ENCODE peak calls at places on chromosomes 5 and 9, in four cellular contexts. P is psoas muscle, D is PC-3, R is cardiac muscle cell. W is an unnamed sample.

GRCh38 chr5:135126688-135127603 is 92.9 kb upstream of the PITX1 start:
- DNase-seq in R (no peak), D (peak), P (no peak), W (no peak)

GRCh38 chr5:115778417-115778816 is 38.0 kb downstream of the CDO1 start:
- DNase-seq in R (no peak), P (no peak), D (no peak), W (no peak)

GRCh38 chr5:161051920-161052500 is 200.0 kb upstream of the ATP10B start:
- DNase-seq in D (peak), P (no peak), R (no peak), W (no peak)

GRCh38 chr9:18976368-18977238 is 56.4 kb downstream of the SAXO1 start:
- DNase-seq in R (peak), D (peak), P (no peak), W (no peak)

GRCh38 chr5:119336846-119337564 is 18.8 kb upstream of the TNFAIP8 start:
- DNase-seq in P (no peak), D (no peak), R (no peak), W (no peak)

GRCh38 chr9:130658893-130659698 is 5.3 kb upstream of the PRDM12 start:
- DNase-seq in P (no peak), D (no peak), R (no peak), W (no peak)

GRCh38 chr5:57383093-57383861 is 99.3 kb downstream of the ACTBL2 start:
- DNase-seq in D (peak), P (no peak), R (peak), W (peak)

GRCh38 chr9:19782005-19782404 is 6.8 kb downstream of the SLC24A2 start:
- DNase-seq in P (no peak), D (peak), R (peak), W (no peak)

GRCh38 chr5:175809531-175810121 is 61.8 kb upstream of the CPLX2 start:
- DNase-seq in D (peak), R (peak), P (no peak), W (no peak)

GRCh38 chr9:137319434-137319975 is 17.4 kb upstream of the NRARP start:
- DNase-seq in R (no peak), P (peak), D (no peak), W (peak)

GRCh38 chr5:55593115-55593472 is 58.3 kb upstream of the PLPP1 start:
- DNase-seq in D (no peak), R (no peak), P (no peak), W (no peak)

GRCh38 chr9:27118916-27119315 is 9.9 kb downstream of the TEK start:
- DNase-seq in R (no peak), D (peak), P (no peak), W (no peak)

GRCh38 chr5:7878381-7878873 is 9.5 kb downstream of the MTRR start:
- DNase-seq in D (peak), P (no peak), R (peak), W (no peak)

GRCh38 chr9:12972608-12973589 is 198.1 kb downstream of the LURAP1L start:
- DNase-seq in R (peak), P (no peak), D (no peak), W (no peak)

GRCh38 chr5:1515921-1516571 is 7.7 kb downstream of the LPCAT1 start:
- DNase-seq in P (peak), R (no peak), D (peak), W (no peak)

GRCh38 chr9:111759762-111760639 is 34.7 kb downstream of the SHOC1 start:
- DNase-seq in P (no peak), R (peak), D (peak), W (peak)

GRCh38 chr9:77839459-77840140 is 191.5 kb upstream of the GNA14 start:
- DNase-seq in P (no peak), D (peak), R (peak), W (no peak)

GRCh38 chr5:32531885-32532520 is 53.4 kb upstream of the SUB1 start:
- DNase-seq in D (peak), P (no peak), R (peak), W (no peak)

GRCh38 chr9:79390077-79390673 is 181.6 kb upstream of the TLE4 start:
- DNase-seq in P (no peak), R (no peak), D (no peak), W (no peak)

GRCh38 chr9:90642570-90643539 is at the start of gene DIRAS2:
- DNase-seq in P (peak), R (peak), D (peak), W (peak)

GRCh38 chr5:133947431-133947841 is 21.0 kb downstream of the C5orf15 start:
- DNase-seq in D (no peak), P (no peak), R (peak), W (no peak)

GRCh38 chr5:130035388-130035787 is 131.1 kb downstream of the CHSY3 start:
- DNase-seq in P (no peak), R (no peak), D (no peak), W (no peak)

GRCh38 chr5:76794871-76795270 is 24.0 kb upstream of the F2RL1 start:
- DNase-seq in P (no peak), D (peak), R (peak), W (no peak)

GRCh38 chr9:113952651-113953050 is 76.5 kb downstream of the ZNF618 start:
- DNase-seq in R (no peak), P (no peak), D (no peak), W (no peak)

GRCh38 chr5:83553000-83553486 is 81.5 kb downstream of the VCAN start:
- DNase-seq in D (no peak), R (peak), P (peak), W (peak)

GRCh38 chr5:31537856-31538255 is 5.8 kb downstream of the C5orf22 start:
- DNase-seq in R (peak), D (no peak), P (no peak), W (no peak)

GRCh38 chr5:2044041-2044440 is 161.3 kb upstream of the IRX4 start:
- DNase-seq in P (no peak), R (no peak), D (no peak), W (no peak)

GRCh38 chr5:73654171-73654811 is 28.3 kb downstream of the ARHGEF28 start:
- DNase-seq in D (peak), P (no peak), R (no peak), W (no peak)

GRCh38 chr5:137666109-137666850 is 69.6 kb downstream of the KLHL3 start:
- DNase-seq in P (no peak), R (peak), D (peak), W (no peak)

GRCh38 chr9:109256381-109256780 is 64.5 kb downstream of the EPB41L4B start:
- DNase-seq in R (no peak), P (no peak), D (no peak), W (no peak)

GRCh38 chr9:80796662-80797426 is 892.5 kb downstream of the TLE1 start:
- DNase-seq in D (no peak), P (no peak), R (no peak), W (peak)

GRCh38 chr9:85260288-85260687 is 481.5 kb downstream of the AGTPBP1 start:
- DNase-seq in P (no peak), D (no peak), R (no peak), W (no peak)

GRCh38 chr9:135990468-135991429 is 29.6 kb upstream of the UBAC1 start:
- DNase-seq in R (peak), P (no peak), D (peak), W (no peak)

GRCh38 chr5:154779105-154779504 is 23.9 kb downstream of the LARP1 start:
- DNase-seq in R (peak), P (no peak), D (peak), W (no peak)

GRCh38 chr5:93870649-93871048 is 129.2 kb upstream of the POU5F2 start:
- DNase-seq in D (peak), P (no peak), R (no peak), W (no peak)

GRCh38 chr9:112748041-112748440 is 2.5 kb upstream of the SNX30 start:
- DNase-seq in R (no peak), D (no peak), P (no peak), W (no peak)

GRCh38 chr5:11588803-11589202 is 315.4 kb downstream of the CTNND2 start:
- DNase-seq in D (no peak), R (no peak), P (no peak), W (no peak)

GRCh38 chr5:13625616-13626198 is 318.8 kb downstream of the DNAH5 start:
- DNase-seq in R (no peak), P (no peak), D (peak), W (no peak)

GRCh38 chr9:33782395-33783152 is 12.8 kb upstream of the PRSS3 start:
- DNase-seq in R (peak), D (peak), P (no peak), W (no peak)
- H3K4me3 ChIP-seq in R (no peak), D (no peak), P (no peak), W (no peak)

GRCh38 chr9:33469891-33470290 is 3.8 kb downstream of the NOL6 start:
- DNase-seq in D (no peak), P (no peak), R (no peak), W (no peak)

GRCh38 chr9:33467526-33467925 is 6.2 kb downstream of the NOL6 start:
- DNase-seq in P (peak), D (no peak), R (no peak), W (peak)

GRCh38 chr9:33466565-33467495 is 6.9 kb downstream of the NOL6 start:
- DNase-seq in P (peak), R (peak), D (peak), W (peak)

GRCh38 chr9:33468215-33468730 is 5.5 kb downstream of the NOL6 start:
- DNase-seq in P (peak), R (no peak), D (no peak), W (peak)

DNA sequence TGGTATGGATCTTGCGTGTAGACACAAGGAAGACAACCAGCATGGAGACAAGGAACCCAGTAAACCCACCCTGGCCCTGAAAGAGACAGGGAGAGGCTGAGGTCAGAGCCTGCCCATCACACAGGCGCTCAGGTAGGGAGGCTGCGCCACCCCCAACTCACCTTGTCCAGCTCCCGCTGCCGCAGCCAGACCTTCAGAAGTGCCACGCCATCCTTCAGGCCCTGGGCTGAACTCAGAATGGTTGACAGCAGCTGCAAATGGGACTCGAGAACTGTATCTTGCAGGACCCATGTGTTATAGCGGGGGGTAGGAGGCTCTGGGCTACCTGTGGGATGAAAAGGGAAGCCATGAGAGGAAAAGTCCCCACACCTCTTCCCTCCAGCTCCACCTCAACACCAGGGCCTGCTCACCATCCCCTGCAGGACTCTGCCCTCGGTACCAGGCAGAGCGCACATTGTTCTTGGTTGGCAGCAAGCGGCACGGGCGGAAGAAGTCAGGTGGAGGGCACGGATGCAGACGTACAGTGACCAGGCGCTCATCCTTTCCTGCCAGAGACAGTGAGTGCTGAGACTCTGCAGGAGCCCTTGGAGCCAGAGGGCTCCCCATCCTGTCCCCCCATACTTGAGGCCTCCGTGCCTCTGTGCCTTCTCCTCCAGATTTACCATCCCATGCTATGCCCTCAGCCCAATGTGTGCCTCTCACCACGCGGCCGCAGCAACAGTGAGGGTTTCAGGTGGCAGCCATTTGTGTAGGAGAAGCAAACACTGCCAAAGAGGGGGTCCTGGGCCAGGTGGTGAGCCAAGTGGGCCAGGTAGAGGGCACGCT is 4.7 kb downstream of the NOL6 start:
- DNase-seq in D (no peak), P (peak), R (no peak), W (peak)
- H3K27ac ChIP-seq in D (no peak), P (no peak), R (no peak), W (no peak)

DNA sequence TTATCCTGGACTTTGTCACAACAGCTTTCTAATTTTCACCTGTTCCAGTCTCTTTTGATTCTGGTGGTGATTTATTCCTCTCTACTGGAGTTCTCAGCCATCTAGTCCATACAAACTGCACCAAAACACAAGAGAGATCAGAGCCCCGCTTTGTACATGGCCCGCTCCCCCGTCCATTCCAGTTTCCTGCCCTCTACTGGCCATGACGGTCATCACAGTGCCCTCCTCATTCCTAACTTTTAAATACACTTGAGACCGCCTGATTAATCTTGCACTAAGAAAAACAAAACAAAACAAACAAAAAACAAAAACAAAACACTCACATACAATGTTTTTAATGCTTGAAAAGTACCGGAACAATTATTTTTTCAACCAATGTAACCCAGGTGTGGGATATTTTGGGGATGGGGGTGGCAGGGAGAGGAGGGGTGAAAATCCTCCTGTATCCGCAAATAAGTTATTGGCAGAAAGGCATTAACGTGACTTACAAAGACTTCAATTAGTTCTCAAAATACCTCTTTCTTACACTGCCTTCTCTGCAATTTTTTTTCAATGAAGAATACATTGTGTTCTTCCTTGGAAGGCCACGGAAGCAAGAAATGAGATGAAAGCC is 84.8 kb upstream of the PAM start:
- DNase-seq in D (peak), R (peak), P (peak), W (peak)
- H3K4me3 ChIP-seq in D (no peak), R (peak), P (no peak), W (no peak)

GRCh38 chr9:101366038-101366756 is 18.6 kb downstream of the BAAT start:
- DNase-seq in R (peak), D (no peak), P (no peak), W (no peak)
- H3K27ac ChIP-seq in R (no peak), D (no peak), P (no peak), W (no peak)

GRCh38 chr9:94554078-94554438 is 825 bp upstream of the PCAT7 start:
- DNase-seq in D (no peak), R (no peak), P (no peak), W (no peak)

GRCh38 chr9:94553029-94553938 is 1.6 kb upstream of the PCAT7 start:
- DNase-seq in D (peak), P (no peak), R (no peak), W (no peak)

GRCh38 chr9:94560237-94560636 is 5.4 kb downstream of the PCAT7 start:
- DNase-seq in D (no peak), P (no peak), R (no peak), W (no peak)

GRCh38 chr9:94554439-94555331 is at the start of gene PCAT7:
- DNase-seq in R (peak), D (peak), P (no peak), W (peak)
- H3K4me3 ChIP-seq in R (peak), D (peak), P (peak), W (no peak)

DNA sequence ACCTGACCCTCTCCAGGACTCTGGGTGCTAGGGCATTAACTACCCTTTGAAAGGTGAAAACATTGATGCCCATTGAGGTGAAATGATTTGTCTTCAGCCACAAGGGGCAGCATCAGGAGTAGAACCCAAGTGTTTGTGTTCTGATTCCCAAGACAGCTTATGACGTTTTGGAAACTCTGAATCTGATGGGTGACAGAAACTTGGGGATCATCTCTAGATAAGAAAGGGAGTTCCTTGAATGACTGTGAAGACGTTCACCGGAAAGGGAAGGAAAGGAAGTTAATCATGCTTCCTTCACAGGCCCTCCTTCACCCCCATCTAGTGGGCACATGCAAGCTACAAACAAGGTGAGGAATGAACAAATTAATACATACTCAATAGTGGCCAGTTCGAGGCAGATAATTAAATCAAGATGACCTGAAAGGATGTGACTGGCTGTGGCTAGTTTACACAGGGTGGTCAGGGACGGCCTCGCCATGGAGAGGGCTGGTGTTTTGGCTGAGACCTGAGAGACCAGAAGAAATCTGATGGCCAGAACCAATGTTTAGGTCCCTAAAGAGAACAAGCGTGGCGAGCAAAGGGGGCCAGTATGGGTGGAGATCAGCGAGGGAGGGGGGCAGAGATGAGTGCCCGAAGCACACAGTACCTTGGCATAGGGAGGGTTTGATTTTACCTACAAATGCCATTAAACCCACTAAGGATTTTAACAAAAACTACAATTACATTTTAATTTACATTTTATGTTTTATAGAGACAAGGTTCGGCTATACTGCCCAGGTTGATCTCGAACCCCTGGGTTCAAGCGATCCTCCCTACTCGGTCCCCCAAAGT is 937 bp upstream of the SLC26A2 start:
- DNase-seq in R (peak), P (no peak), D (peak), W (no peak)
- H3K27ac ChIP-seq in R (peak), P (peak), D (peak), W (peak)

DNA sequence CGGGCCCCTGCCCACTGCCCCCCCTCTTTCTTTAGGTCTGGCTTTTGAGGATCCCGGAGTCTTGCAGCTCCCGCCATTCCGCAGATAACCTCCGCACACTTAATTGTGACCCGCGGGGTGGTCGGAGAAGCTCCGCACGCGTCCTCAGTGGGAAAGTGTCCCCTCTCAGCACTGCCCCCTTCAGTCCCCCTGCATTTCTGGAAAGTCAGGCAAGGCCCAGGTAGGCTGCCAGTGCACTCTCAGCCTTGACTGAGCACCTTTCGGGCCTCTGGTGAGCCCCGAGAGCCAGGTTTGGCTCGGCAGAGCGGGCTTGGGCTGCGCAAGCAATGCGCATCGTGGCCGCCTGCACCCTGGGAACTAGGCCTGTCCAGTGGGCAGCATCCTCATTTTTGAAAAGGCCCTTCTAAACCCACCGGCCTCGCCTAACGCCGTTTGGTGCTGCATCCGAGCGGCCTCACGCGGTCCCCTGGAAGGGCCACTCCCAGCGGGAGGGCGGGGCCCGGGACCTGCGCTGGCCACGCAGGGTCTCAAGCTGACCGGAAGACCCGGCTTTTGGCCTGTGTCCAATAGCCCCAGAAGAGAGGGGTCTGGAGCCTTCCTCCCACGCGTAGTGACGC is 6.7 kb upstream of the DMRT3 start:
- DNase-seq in R (no peak), P (no peak), D (no peak), W (no peak)
- H3K4me3 ChIP-seq in R (peak), P (no peak), D (no peak), W (no peak)

DNA sequence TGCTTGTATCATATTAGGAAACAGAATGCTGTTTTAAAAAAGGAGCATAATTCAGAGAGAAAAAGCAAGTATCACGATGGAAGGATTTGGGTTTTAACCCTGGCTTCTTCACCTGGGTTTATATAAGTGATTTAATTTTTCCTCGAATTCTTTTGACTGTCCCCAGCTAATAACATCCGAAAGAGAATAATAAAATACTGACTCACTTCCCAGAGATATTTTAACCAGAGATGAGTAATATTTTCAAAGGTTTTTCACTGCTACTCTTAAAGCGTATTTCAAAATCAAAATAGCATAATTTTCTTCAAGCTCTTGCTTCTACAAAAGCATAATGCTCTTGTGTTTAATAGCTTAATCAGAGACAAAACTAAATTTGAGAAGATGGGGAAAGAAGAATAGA is 215.3 kb upstream of the PTGER4 start:
- DNase-seq in P (no peak), R (no peak), D (peak), W (no peak)
- H3K27ac ChIP-seq in P (no peak), R (no peak), D (no peak), W (no peak)

GRCh38 chr5:143341807-143342570 is 61.5 kb downstream of the NR3C1 start:
- DNase-seq in R (peak), D (peak), P (no peak), W (no peak)
- H3K4me3 ChIP-seq in R (no peak), D (no peak), P (no peak), W (no peak)